ENCODE peak calls at places on chromosomes 6 and 20, in ten cellular contexts. K is psoas muscle; B is GM12865; I is progenitor cell of endocrine pancreas; R is NCI-H2227 treated with DMSO at 0.1 percent for 48 hours; H is T-helper 17 cell; Y is H9; Q is CD8-positive, alpha-beta T cell; N is cardiac fibroblast; T is DMS79. J is an unnamed sample.
A peak's percentile ranks its signal among the peaks of the same experiment; 100 is the strongest.

GRCh38 chr6:116369540-116370327 is 1.0 kb upstream of the DSE start:
- DNase-seq in H (no peak), R (no peak), Q (no peak), B (peak; percentile 52), Y (no peak), T (no peak), N (no peak), K (no peak), I (no peak), J (no peak)

GRCh38 chr6:137660296-137660731 is 166.1 kb upstream of the OLIG3 start:
- DNase-seq in R (no peak), Y (no peak), B (no peak), H (no peak), K (no peak), T (no peak), I (no peak), Q (no peak), N (no peak), J (no peak)

GRCh38 chr6:161137839-161138544 is 135.9 kb downstream of the AGPAT4 start:
- DNase-seq in K (no peak), B (no peak), H (no peak), N (no peak), Q (no peak), Y (no peak), I (no peak), R (no peak), T (no peak), J (no peak)

GRCh38 chr20:61933951-61934715 is 131.5 kb downstream of the TAF4 start:
- DNase-seq in B (no peak), Y (no peak), K (peak; percentile 41), R (no peak), N (no peak), T (no peak), I (no peak), H (no peak), Q (no peak), J (no peak)

GRCh38 chr20:47993035-47993755 is 207.9 kb upstream of the SULF2 start:
- DNase-seq in H (no peak), B (no peak), Q (no peak), Y (no peak), T (no peak), I (no peak), K (no peak), R (no peak), N (no peak), J (no peak)

GRCh38 chr20:3039426-3039825 is 4.0 kb upstream of the GNRH2 start:
- DNase-seq in R (no peak), I (no peak), Y (no peak), Q (no peak), B (no peak), H (no peak), K (no peak), N (no peak), T (no peak), J (no peak)

GRCh38 chr20:36384022-36384619 is 78.0 kb downstream of the DLGAP4 start:
- DNase-seq in R (no peak), H (no peak), Q (no peak), I (peak; percentile 64), Y (peak; percentile 85), B (peak; percentile 43), T (no peak), N (peak; percentile 58), K (no peak), J (no peak)

GRCh38 chr20:12305555-12305954 is 387.9 kb downstream of the BTBD3 start:
- DNase-seq in Q (no peak), H (no peak), N (no peak), K (no peak), B (no peak), I (no peak), R (peak; percentile 8), Y (no peak), T (no peak), J (no peak)

GRCh38 chr6:29011276-29011734 is 6.2 kb upstream of the ZNF311 start:
- DNase-seq in Y (peak; percentile 75), Q (no peak), H (no peak), B (peak; percentile 40), I (no peak), K (peak; percentile 55), N (peak; percentile 75), R (peak; percentile 83), T (peak; percentile 48), J (no peak)

GRCh38 chr6:168823397-168824020 is 382.5 kb downstream of the SMOC2 start:
- DNase-seq in H (no peak), T (no peak), N (no peak), Q (no peak), B (no peak), R (no peak), K (no peak), I (no peak), Y (no peak), J (no peak)

GRCh38 chr6:157332813-157333212 is 9.5 kb upstream of the TMEM242 start:
- DNase-seq in Y (no peak), N (no peak), B (no peak), Q (no peak), T (no peak), I (no peak), K (no peak), R (no peak), H (no peak), J (no peak)

GRCh38 chr20:58847483-58847882 is 3.2 kb downstream of the GNAS-AS1 start:
- DNase-seq in K (no peak), I (no peak), Y (no peak), Q (no peak), H (no peak), R (no peak), T (no peak), B (no peak), N (no peak), J (no peak)

GRCh38 chr6:15365273-15365687 is 119.4 kb downstream of the JARID2 start:
- DNase-seq in Y (peak; percentile 46), H (no peak), K (peak; percentile 91), I (no peak), T (peak; percentile 53), B (no peak), N (peak; percentile 93), R (peak; percentile 93), Q (peak; percentile 13), J (peak; percentile 63)

GRCh38 chr20:58650181-58650775 is 805 bp upstream of the STX16 start:
- DNase-seq in N (no peak), R (no peak), K (no peak), I (peak; percentile 25), H (peak; percentile 26), Q (no peak), T (no peak), Y (peak; percentile 44), B (peak; percentile 45), J (no peak)

GRCh38 chr6:165847407-165848098 is 184.5 kb upstream of the PDE10A start:
- DNase-seq in I (no peak), B (no peak), Q (no peak), Y (no peak), K (no peak), R (no peak), T (no peak), N (peak; percentile 56), H (no peak), J (no peak)

GRCh38 chr20:63036266-63036665 is 29.5 kb upstream of the BHLHE23 start:
- DNase-seq in H (no peak), R (no peak), Q (no peak), T (no peak), N (no peak), B (no peak), Y (no peak), I (no peak), K (peak; percentile 26), J (no peak)

GRCh38 chr6:165662671-165663282 is at the start of gene PDE10A:
- DNase-seq in K (no peak), H (no peak), B (no peak), I (peak; percentile 51), R (no peak), N (peak; percentile 73), Y (peak; percentile 65), Q (no peak), T (no peak), J (no peak)

GRCh38 chr6:43983632-43984031 is 143.6 kb downstream of the MRPL14 start:
- DNase-seq in B (no peak), R (no peak), K (no peak), N (no peak), Y (no peak), Q (no peak), T (peak; percentile 66), I (no peak), H (no peak), J (no peak)

GRCh38 chr20:59385461-59385860 is 85.0 kb downstream of the EDN3 start:
- DNase-seq in B (peak; percentile 7), H (no peak), R (no peak), T (no peak), I (no peak), N (no peak), Y (peak; percentile 56), Q (no peak), K (no peak), J (no peak)

GRCh38 chr20:34363062-34364012 is at the start of gene ITCH:
- DNase-seq in Q (peak; percentile 80), T (peak; percentile 83), I (peak; percentile 95), B (peak; percentile 96), N (peak; percentile 95), R (peak; percentile 89), H (peak; percentile 85), Y (peak; percentile 97), K (peak; percentile 98), J (peak; percentile 93)

GRCh38 chr6:3085074-3085473 is 16.8 kb downstream of the RIPK1 start:
- DNase-seq in I (no peak), T (no peak), B (no peak), R (no peak), H (no peak), K (no peak), Y (no peak), N (peak; percentile 29), Q (no peak), J (no peak)

GRCh38 chr6:146985111-146985510 is 219.1 kb upstream of the STXBP5 start:
- DNase-seq in N (no peak), H (no peak), R (no peak), I (no peak), Y (no peak), Q (no peak), K (no peak), B (no peak), T (no peak), J (no peak)

GRCh38 chr6:166167801-166168615 is at the start of gene TBXT:
- DNase-seq in N (no peak), B (peak; percentile 92), I (peak; percentile 19), R (no peak), H (no peak), T (peak; percentile 38), Y (peak; percentile 82), Q (no peak), K (no peak), J (no peak)

GRCh38 chr20:61719691-61720347 is 345.9 kb downstream of the TAF4 start:
- DNase-seq in Q (peak; percentile 2), I (no peak), B (no peak), T (no peak), K (no peak), H (no peak), Y (no peak), N (no peak), R (no peak), J (no peak)

GRCh38 chr6:30357678-30358339 is 12.9 kb downstream of the RPP21 start:
- DNase-seq in Q (no peak), Y (peak; percentile 86), I (peak; percentile 28), N (peak; percentile 85), H (peak; percentile 39), B (peak; percentile 66), T (peak; percentile 15), R (peak; percentile 75), K (no peak), J (peak; percentile 66)

GRCh38 chr20:1337441-1337840 is 8.5 kb upstream of the SDCBP2 start:
- DNase-seq in N (no peak), B (no peak), H (no peak), T (no peak), Q (no peak), I (no peak), R (no peak), Y (no peak), K (no peak), J (no peak)

GRCh38 chr20:46401478-46401860 is 4.9 kb downstream of the ELMO2 start:
- DNase-seq in K (no peak), H (no peak), Y (no peak), R (no peak), N (no peak), Q (no peak), B (peak; percentile 64), T (no peak), I (no peak), J (no peak)

GRCh38 chr6:131924881-131925474 is 26.2 kb downstream of the CCN2 start:
- DNase-seq in H (no peak), T (no peak), R (no peak), K (no peak), I (no peak), N (peak; percentile 76), B (peak; percentile 18), Q (no peak), Y (no peak), J (no peak)

J was measured in occipital lobe.